ENCODE peak calls at places on chromosomes 6 and 20, in eight cellular contexts. One of them, this sample, is unnamed.
A peak's percentile ranks its signal among the peaks of the same experiment; 100 is the strongest.

GRCh38 chr20:64239449-64240242 is 15.9 kb upstream of the PCMTD2 start:
- DNase-seq in caudate nucleus: no peak
- DNase-seq in GM04503: no peak
- DNase-seq in RWPE1: no peak
- DNase-seq in astrocyte of the spinal cord: no peak
- DNase-seq in lower lobe of right lung: peak; percentile 29
- DNase-seq in GM19239: no peak
- DNase-seq in NAMALWA: no peak
- DNase-seq in this sample: peak; percentile 64

GRCh38 chr20:34271961-34272360 is 30.7 kb downstream of the ASIP start:
- DNase-seq in NAMALWA: no peak
- DNase-seq in lower lobe of right lung: no peak
- DNase-seq in GM04503: peak; percentile 73
- DNase-seq in RWPE1: peak; percentile 42
- DNase-seq in caudate nucleus: no peak
- DNase-seq in GM19239: no peak
- DNase-seq in astrocyte of the spinal cord: peak; percentile 71
- DNase-seq in this sample: no peak

GRCh38 chr6:166627875-166628849 is 1.1 kb upstream of the RPS6KA2 start:
- DNase-seq in GM19239: peak; percentile 36
- DNase-seq in lower lobe of right lung: peak; percentile 86
- DNase-seq in GM04503: no peak
- DNase-seq in astrocyte of the spinal cord: peak; percentile 60
- DNase-seq in RWPE1: no peak
- DNase-seq in caudate nucleus: no peak
- DNase-seq in NAMALWA: peak; percentile 71
- DNase-seq in this sample: peak; percentile 93

GRCh38 chr20:21048841-21049273 is 57.3 kb downstream of the LINC00237 start:
- DNase-seq in NAMALWA: peak; percentile 54
- DNase-seq in caudate nucleus: no peak
- DNase-seq in RWPE1: peak; percentile 57
- DNase-seq in astrocyte of the spinal cord: no peak
- DNase-seq in lower lobe of right lung: peak; percentile 52
- DNase-seq in GM19239: peak; percentile 39
- DNase-seq in GM04503: no peak
- DNase-seq in this sample: no peak

GRCh38 chr6:149088361-149088760 is 229.2 kb upstream of the TAB2 start:
- DNase-seq in NAMALWA: no peak
- DNase-seq in caudate nucleus: no peak
- DNase-seq in lower lobe of right lung: no peak
- DNase-seq in GM19239: no peak
- DNase-seq in astrocyte of the spinal cord: no peak
- DNase-seq in RWPE1: no peak
- DNase-seq in GM04503: no peak
- DNase-seq in this sample: no peak

GRCh38 chr20:59583428-59584277 is 20.7 kb upstream of the PHACTR3 start:
- DNase-seq in GM04503: no peak
- DNase-seq in astrocyte of the spinal cord: no peak
- DNase-seq in NAMALWA: no peak
- DNase-seq in caudate nucleus: no peak
- DNase-seq in lower lobe of right lung: no peak
- DNase-seq in GM19239: no peak
- DNase-seq in RWPE1: no peak
- DNase-seq in this sample: peak; percentile 90

GRCh38 chr20:13274311-13274965 is 53.4 kb downstream of the ISM1 start:
- DNase-seq in caudate nucleus: no peak
- DNase-seq in NAMALWA: no peak
- DNase-seq in astrocyte of the spinal cord: no peak
- DNase-seq in GM19239: no peak
- DNase-seq in lower lobe of right lung: no peak
- DNase-seq in GM04503: no peak
- DNase-seq in RWPE1: no peak
- DNase-seq in this sample: no peak

GRCh38 chr20:53157443-53158408 is 185.6 kb downstream of the TSHZ2 start:
- DNase-seq in GM04503: no peak
- DNase-seq in RWPE1: peak; percentile 18
- DNase-seq in caudate nucleus: no peak
- DNase-seq in astrocyte of the spinal cord: peak; percentile 31
- DNase-seq in GM19239: peak; percentile 12
- DNase-seq in lower lobe of right lung: peak; percentile 54
- DNase-seq in NAMALWA: peak; percentile 63
- DNase-seq in this sample: no peak

GRCh38 chr6:25882066-25882496 is 8.0 kb upstream of the SLC17A3 start:
- DNase-seq in GM19239: no peak
- DNase-seq in lower lobe of right lung: peak; percentile 61
- DNase-seq in astrocyte of the spinal cord: no peak
- DNase-seq in caudate nucleus: no peak
- DNase-seq in RWPE1: no peak
- DNase-seq in GM04503: no peak
- DNase-seq in NAMALWA: no peak
- DNase-seq in this sample: peak; percentile 86

GRCh38 chr6:43517503-43518357 is 841 bp downstream of the POLR1C start:
- DNase-seq in GM04503: no peak
- DNase-seq in RWPE1: no peak
- DNase-seq in astrocyte of the spinal cord: no peak
- DNase-seq in NAMALWA: peak; percentile 47
- DNase-seq in caudate nucleus: no peak
- DNase-seq in GM19239: no peak
- DNase-seq in lower lobe of right lung: no peak
- DNase-seq in this sample: no peak

GRCh38 chr6:137647762-137648412 is 153.7 kb upstream of the OLIG3 start:
- DNase-seq in GM04503: no peak
- DNase-seq in lower lobe of right lung: no peak
- DNase-seq in NAMALWA: no peak
- DNase-seq in RWPE1: peak; percentile 15
- DNase-seq in GM19239: no peak
- DNase-seq in caudate nucleus: no peak
- DNase-seq in astrocyte of the spinal cord: no peak
- DNase-seq in this sample: no peak

GRCh38 chr6:131660195-131660594 is 23.1 kb downstream of the ENPP3 start:
- DNase-seq in RWPE1: no peak
- DNase-seq in GM19239: no peak
- DNase-seq in GM04503: no peak
- DNase-seq in lower lobe of right lung: no peak
- DNase-seq in astrocyte of the spinal cord: peak; percentile 6
- DNase-seq in caudate nucleus: no peak
- DNase-seq in NAMALWA: no peak
- DNase-seq in this sample: no peak

GRCh38 chr6:133890941-133891813 is 2.3 kb downstream of the TCF21 start:
- DNase-seq in GM19239: no peak
- DNase-seq in NAMALWA: no peak
- DNase-seq in lower lobe of right lung: peak; percentile 51
- DNase-seq in GM04503: no peak
- DNase-seq in RWPE1: peak; percentile 18
- DNase-seq in caudate nucleus: no peak
- DNase-seq in astrocyte of the spinal cord: peak; percentile 54
- DNase-seq in this sample: no peak

GRCh38 chr20:54132612-54133433 is 41.0 kb downstream of the CYP24A1 start:
- DNase-seq in NAMALWA: no peak
- DNase-seq in lower lobe of right lung: no peak
- DNase-seq in GM19239: no peak
- DNase-seq in caudate nucleus: no peak
- DNase-seq in astrocyte of the spinal cord: peak; percentile 97
- DNase-seq in GM04503: peak; percentile 100
- DNase-seq in RWPE1: peak; percentile 97
- DNase-seq in this sample: no peak

GRCh38 chr6:35494161-35494563 is 2.7 kb downstream of the TEAD3 start:
- DNase-seq in GM04503: no peak
- DNase-seq in astrocyte of the spinal cord: no peak
- DNase-seq in RWPE1: no peak
- DNase-seq in caudate nucleus: no peak
- DNase-seq in NAMALWA: peak; percentile 24
- DNase-seq in lower lobe of right lung: no peak
- DNase-seq in GM19239: no peak
- DNase-seq in this sample: no peak

GRCh38 chr6:165605901-165606739 is 56.9 kb downstream of the PDE10A start:
- DNase-seq in NAMALWA: no peak
- DNase-seq in lower lobe of right lung: no peak
- DNase-seq in astrocyte of the spinal cord: no peak
- DNase-seq in GM19239: no peak
- DNase-seq in caudate nucleus: no peak
- DNase-seq in RWPE1: no peak
- DNase-seq in GM04503: no peak
- DNase-seq in this sample: no peak

GRCh38 chr6:13941902-13942301 is 17.1 kb downstream of the RNF182 start:
- DNase-seq in RWPE1: no peak
- DNase-seq in GM04503: no peak
- DNase-seq in caudate nucleus: no peak
- DNase-seq in astrocyte of the spinal cord: no peak
- DNase-seq in NAMALWA: no peak
- DNase-seq in lower lobe of right lung: no peak
- DNase-seq in GM19239: no peak
- DNase-seq in this sample: no peak

GRCh38 chr6:6557504-6557839 is 31.0 kb upstream of the LY86 start:
- DNase-seq in RWPE1: no peak
- DNase-seq in GM19239: no peak
- DNase-seq in NAMALWA: no peak
- DNase-seq in GM04503: no peak
- DNase-seq in astrocyte of the spinal cord: no peak
- DNase-seq in lower lobe of right lung: no peak
- DNase-seq in caudate nucleus: no peak
- DNase-seq in this sample: no peak

GRCh38 chr20:58709013-58709702 is 16.6 kb downstream of the NPEPL1 start:
- DNase-seq in astrocyte of the spinal cord: no peak
- DNase-seq in GM19239: no peak
- DNase-seq in lower lobe of right lung: no peak
- DNase-seq in caudate nucleus: no peak
- DNase-seq in RWPE1: no peak
- DNase-seq in GM04503: no peak
- DNase-seq in NAMALWA: no peak
- DNase-seq in this sample: peak; percentile 65

GRCh38 chr20:43900496-43900895 is 14.2 kb upstream of the TOX2 start:
- DNase-seq in astrocyte of the spinal cord: no peak
- DNase-seq in lower lobe of right lung: no peak
- DNase-seq in GM19239: no peak
- DNase-seq in RWPE1: no peak
- DNase-seq in NAMALWA: no peak
- DNase-seq in caudate nucleus: no peak
- DNase-seq in GM04503: no peak
- DNase-seq in this sample: no peak

GRCh38 chr6:117509021-117509420 is 26.5 kb downstream of the DCBLD1 start:
- DNase-seq in GM19239: no peak
- DNase-seq in astrocyte of the spinal cord: no peak
- DNase-seq in RWPE1: no peak
- DNase-seq in GM04503: no peak
- DNase-seq in caudate nucleus: no peak
- DNase-seq in NAMALWA: no peak
- DNase-seq in lower lobe of right lung: no peak
- DNase-seq in this sample: no peak